ENCODE peak calls at places on chromosomes 16 and 17, in eight cellular contexts. M is naive thymus-derived CD4-positive, alpha-beta T cell; T is AG08395; R is aorta; G is activated CD4-positive, alpha-beta T cell treated with anti-CD3 and anti-CD28 coated beads for 24 hours; O is neural crest cell; I is posterior vena cava; J is skeletal muscle cell. W is an unnamed sample.

GRCh38 chr16:21590791-21591190 is 8.6 kb upstream of the METTL9 start:
- DNase-seq in T (no peak), J (no peak), I (no peak), M (no peak), R (no peak), O (no peak), G (no peak), W (no peak)

GRCh38 chr17:7355053-7355452 is at the start of gene TMEM95:
- DNase-seq in R (no peak), O (no peak), I (no peak), T (peak), M (no peak), J (no peak), G (no peak), W (peak)

GRCh38 chr16:88570691-88571092 is 489 bp downstream of the ZC3H18 start:
- DNase-seq in J (no peak), I (no peak), O (no peak), T (no peak), R (no peak), G (peak), M (no peak), W (peak)

GRCh38 chr17:75241502-75241901 is 19.9 kb downstream of the GGA3 start:
- DNase-seq in T (peak), M (no peak), O (no peak), G (no peak), I (no peak), R (no peak), J (no peak), W (no peak)

GRCh38 chr17:2090804-2091534 is 36.1 kb downstream of the HIC1 start:
- DNase-seq in M (no peak), I (no peak), T (peak), O (no peak), G (no peak), J (peak), R (no peak), W (peak)

GRCh38 chr16:85969591-85969990 is 70.6 kb downstream of the IRF8 start:
- DNase-seq in R (no peak), I (no peak), G (no peak), O (no peak), J (no peak), M (no peak), T (no peak), W (no peak)

GRCh38 chr17:38799501-38800236 is at the start of gene PIP4K2B:
- DNase-seq in T (peak), I (peak), M (peak), G (peak), O (peak), R (peak), J (peak), W (peak)

GRCh38 chr16:57192720-57193486 is 6.8 kb downstream of the RSPRY1 start:
- DNase-seq in R (no peak), M (no peak), I (no peak), J (peak), G (no peak), O (no peak), T (peak), W (no peak)

GRCh38 chr16:30084816-30085159 is 6.9 kb downstream of the TBX6 start:
- DNase-seq in G (no peak), M (no peak), R (peak), O (no peak), I (peak), T (no peak), J (no peak), W (peak)

GRCh38 chr16:50276801-50277560 is 10.6 kb downstream of the ADCY7 start:
- DNase-seq in J (no peak), G (no peak), T (no peak), O (no peak), R (no peak), I (no peak), M (no peak), W (no peak)

GRCh38 chr16:19135201-19135838 is 21.6 kb downstream of the ITPRIPL2 start:
- DNase-seq in M (no peak), I (no peak), R (no peak), G (no peak), O (no peak), T (no peak), J (no peak), W (no peak)

GRCh38 chr16:65660390-65660789 is 538.5 kb upstream of the CDH11 start:
- DNase-seq in J (no peak), R (no peak), I (no peak), M (no peak), O (no peak), T (peak), G (no peak), W (peak)

GRCh38 chr17:50090071-50090470 is 5.1 kb upstream of the PDK2 start:
- DNase-seq in J (no peak), M (no peak), G (no peak), O (no peak), R (no peak), I (no peak), T (no peak), W (no peak)

GRCh38 chr17:64531955-64532371 is 25.2 kb downstream of the CEP95 start:
- DNase-seq in J (no peak), O (no peak), I (no peak), R (no peak), M (no peak), G (no peak), T (peak), W (peak)

GRCh38 chr17:73255671-73256181 is 6.0 kb downstream of the CPSF4L start:
- DNase-seq in J (no peak), O (peak), T (peak), R (peak), G (peak), M (peak), I (peak), W (peak)

GRCh38 chr16:63702981-63703590 is 1418.8 kb downstream of the CDH11 start:
- DNase-seq in M (no peak), T (no peak), I (no peak), G (no peak), R (no peak), J (no peak), O (no peak), W (peak)

GRCh38 chr16:84569382-84569987 is 48.4 kb downstream of the COTL1 start:
- DNase-seq in I (no peak), J (no peak), M (no peak), T (no peak), O (no peak), R (no peak), G (no peak), W (no peak)

GRCh38 chr16:9033125-9033830 is 58.2 kb upstream of the HAPSTR1 start:
- DNase-seq in R (no peak), J (no peak), M (no peak), G (no peak), I (no peak), O (peak), T (peak), W (peak)

GRCh38 chr16:86222965-86223551 is 287.3 kb upstream of the FOXF1 start:
- DNase-seq in M (no peak), R (no peak), J (peak), I (no peak), T (peak), O (no peak), G (no peak), W (peak)

GRCh38 chr16:73878616-73879015 is 418.0 kb upstream of the PSMD7 start:
- DNase-seq in R (no peak), I (no peak), G (no peak), M (no peak), J (peak), T (peak), O (no peak), W (peak)

GRCh38 chr16:18855196-18855595 is 53.8 kb upstream of the ARL6IP1 start:
- DNase-seq in O (no peak), T (no peak), M (no peak), G (no peak), R (no peak), I (no peak), J (no peak), W (no peak)

GRCh38 chr17:57995076-57995956 is 7.3 kb upstream of the VEZF1 start:
- DNase-seq in M (peak), R (peak), I (no peak), O (peak), J (no peak), T (peak), G (peak), W (peak)

GRCh38 chr17:52827526-52827925 is 669.0 kb upstream of the CA10 start:
- DNase-seq in M (no peak), R (no peak), T (no peak), G (no peak), J (no peak), O (no peak), I (no peak), W (no peak)

GRCh38 chr17:12727881-12728280 is 61.4 kb upstream of the ARHGAP44 start:
- DNase-seq in R (no peak), I (no peak), J (no peak), T (no peak), M (no peak), O (no peak), G (no peak), W (no peak)

GRCh38 chr17:42509409-42509808 is 26.6 kb upstream of the NAGLU start:
- DNase-seq in O (no peak), J (no peak), R (peak), I (peak), T (no peak), M (no peak), G (no peak), W (no peak)

GRCh38 chr16:72104905-72105304 is 11.3 kb downstream of the DHX38 start:
- DNase-seq in T (no peak), G (no peak), R (no peak), O (no peak), M (no peak), J (no peak), I (no peak), W (no peak)

GRCh38 chr17:2975469-2975958 is 87.9 kb downstream of the OR1D5 start:
- DNase-seq in T (no peak), M (no peak), O (no peak), R (no peak), I (no peak), J (no peak), G (no peak), W (no peak)

GRCh38 chr17:42062673-42063072 is 12.3 kb upstream of the C17orf113 start:
- DNase-seq in R (no peak), T (no peak), I (no peak), G (no peak), O (no peak), J (no peak), M (no peak), W (no peak)

GRCh38 chr17:82375359-82376041 is 3.9 kb downstream of the UTS2R start:
- DNase-seq in I (peak), T (no peak), J (no peak), R (no peak), G (no peak), O (no peak), M (no peak), W (no peak)

GRCh38 chr17:63442549-63443035 is 3.5 kb downstream of the CYB561 start:
- DNase-seq in J (no peak), G (no peak), T (no peak), I (no peak), M (no peak), O (no peak), R (no peak), W (no peak)

GRCh38 chr16:87263418-87264052 is 53.7 kb downstream of the C16orf95 start:
- DNase-seq in R (no peak), M (no peak), O (no peak), J (no peak), T (no peak), I (peak), G (no peak), W (no peak)

GRCh38 chr17:60534613-60535157 is 8.6 kb upstream of the APPBP2 start:
- DNase-seq in M (no peak), J (no peak), T (no peak), R (no peak), G (no peak), I (no peak), O (no peak), W (no peak)

GRCh38 chr17:48541036-48541573 is 3.8 kb downstream of the HOXB2 start:
- DNase-seq in O (no peak), M (no peak), I (no peak), R (no peak), T (no peak), J (no peak), G (no peak), W (no peak)